ENCODE peak calls at places on chromosomes 2 and 18, in seven cellular contexts. V is stomach; M is body of pancreas; F is BJ; U is CD8-positive, alpha-beta T cell; D is HFF-Myc; A is sigmoid colon. L is an unnamed sample.

GRCh38 chr2:222391866-222392265 is 32.5 kb upstream of the SGPP2 start:
- DNase-seq in D (no peak), V (no peak), F (no peak), M (no peak), U (no peak), A (no peak), L (no peak)

GRCh38 chr2:223882715-223883114 is 45.3 kb upstream of the AP1S3 start:
- DNase-seq in M (no peak), F (no peak), A (no peak), U (no peak), D (no peak), V (no peak), L (no peak)

GRCh38 chr2:177694348-177694747 is 301.8 kb downstream of the AGPS start:
- DNase-seq in F (no peak), V (no peak), M (no peak), A (no peak), D (no peak), U (no peak), L (no peak)

GRCh38 chr2:23624915-23625314 is 239.9 kb downstream of the KLHL29 start:
- DNase-seq in F (no peak), A (no peak), V (no peak), D (no peak), U (no peak), M (no peak), L (no peak)

GRCh38 chr2:75547345-75548035 is 13.2 kb downstream of the EVA1A start:
- DNase-seq in U (no peak), A (no peak), D (no peak), F (no peak), V (no peak), M (no peak), L (no peak)

GRCh38 chr18:12589419-12589818 is 68.5 kb downstream of the SPIRE1 start:
- DNase-seq in U (no peak), A (no peak), D (no peak), V (no peak), M (no peak), F (no peak), L (no peak)

GRCh38 chr2:11829324-11829946 is 83.0 kb downstream of the LPIN1 start:
- DNase-seq in U (peak; percentile 43), V (peak; percentile 63), D (peak; percentile 33), A (peak; percentile 79), F (no peak), M (peak; percentile 75), L (peak; percentile 54)

GRCh38 chr2:11754705-11755026 is 8.2 kb downstream of the LPIN1 start:
- DNase-seq in V (no peak), U (no peak), M (no peak), D (no peak), A (no peak), F (no peak), L (no peak)

GRCh38 chr2:180125245-180125962 is 118.3 kb upstream of the CWC22 start:
- DNase-seq in D (peak; percentile 85), A (peak; percentile 84), F (peak; percentile 82), V (peak; percentile 66), U (peak; percentile 3), M (peak; percentile 68), L (peak; percentile 46)

GRCh38 chr2:45316576-45317338 is 294.3 kb downstream of the SRBD1 start:
- DNase-seq in U (no peak), F (no peak), D (no peak), A (no peak), M (no peak), V (no peak), L (no peak)

GRCh38 chr18:55224086-55224625 is 264.9 kb upstream of the CCDC68 start:
- DNase-seq in M (no peak), D (no peak), U (no peak), F (no peak), A (no peak), V (no peak), L (no peak)

GRCh38 chr18:58788470-58788869 is 76.2 kb upstream of the ZNF532 start:
- DNase-seq in F (no peak), U (no peak), A (no peak), M (no peak), V (no peak), D (no peak), L (no peak)

GRCh38 chr2:119085613-119086012 is 72.9 kb downstream of the C1QL2 start:
- DNase-seq in M (no peak), F (no peak), A (no peak), V (no peak), U (no peak), D (no peak), L (no peak)

GRCh38 chr2:187842978-187843847 is 289.0 kb upstream of the TFPI start:
- DNase-seq in U (no peak), M (no peak), F (peak; percentile 3), V (no peak), A (no peak), D (peak; percentile 38), L (no peak)

GRCh38 chr2:43391159-43391876 is 164.9 kb upstream of the ZFP36L2 start:
- DNase-seq in V (no peak), A (no peak), U (no peak), D (no peak), F (no peak), M (no peak), L (no peak)

DNA sequence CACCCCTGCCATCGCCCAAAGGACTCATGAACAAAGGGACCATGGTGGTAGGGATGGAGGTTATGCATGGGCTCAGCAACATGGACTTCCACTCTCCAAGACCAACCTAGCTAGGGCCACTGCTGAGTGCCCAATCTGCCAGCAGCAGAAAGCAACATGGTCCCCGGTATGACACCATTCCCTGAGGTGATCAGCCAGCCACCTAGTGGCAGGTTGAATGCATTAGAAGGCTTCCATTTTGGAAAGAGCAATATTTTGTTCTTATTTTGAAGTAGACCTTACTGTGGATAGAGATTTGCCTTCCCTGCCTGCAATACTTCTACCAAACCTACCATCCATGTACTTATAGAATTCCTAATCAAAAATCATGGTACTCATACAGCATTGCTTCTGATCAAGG is 99.8 kb downstream of the METTL4 start:
- DNase-seq in M (no peak), D (no peak), F (no peak), U (no peak), A (no peak), V (no peak), L (no peak)
- TF ChIP-seq CTCF in M (no peak), D (peak; percentile 35), F (no peak), U (no peak), A (no peak), V (no peak), L (no peak)

GRCh38 chr2:206112108-206112507 is 26.1 kb upstream of the INO80D start:
- DNase-seq in D (no peak), U (no peak), V (no peak), F (no peak), A (no peak), M (no peak), L (no peak)

GRCh38 chr2:206116278-206116677 is 30.3 kb upstream of the INO80D start:
- DNase-seq in U (no peak), M (no peak), F (no peak), A (no peak), D (no peak), V (no peak), L (no peak)

GRCh38 chr2:206113148-206113547 is 27.2 kb upstream of the INO80D start:
- DNase-seq in D (no peak), V (no peak), F (no peak), U (no peak), M (no peak), A (no peak), L (no peak)

DNA sequence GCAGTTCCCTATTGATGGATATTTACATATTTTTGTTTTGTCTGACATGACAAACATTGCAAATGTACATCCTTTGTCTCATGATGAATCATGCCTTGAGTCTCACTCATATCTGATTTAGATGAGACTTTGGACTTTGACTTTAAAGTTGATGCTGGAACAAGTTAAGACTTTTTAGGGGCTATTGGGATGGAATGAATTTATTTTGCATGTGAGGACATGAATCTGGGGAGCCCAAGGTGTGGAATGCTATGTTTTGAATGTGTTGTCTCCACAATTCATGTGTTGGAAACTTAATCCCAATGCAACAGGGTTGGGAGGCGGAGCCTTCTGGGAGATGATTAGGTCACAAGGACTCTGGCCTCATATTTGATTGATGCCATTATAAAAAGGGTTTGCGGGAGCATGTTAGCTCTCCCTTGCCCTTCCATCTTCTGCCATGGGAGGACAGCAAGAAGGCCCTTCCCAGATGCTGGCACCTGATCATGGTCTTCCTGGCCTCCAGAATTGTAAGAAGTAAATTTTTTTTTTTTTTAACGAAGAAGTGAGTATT is 29.1 kb upstream of the INO80D start:
- DNase-seq in D (no peak), U (no peak), M (no peak), F (no peak), A (no peak), V (no peak), L (no peak)
- TF ChIP-seq CTCF in D (no peak), U (no peak), M (no peak), F (no peak), A (no peak), V (no peak), L (no peak)

GRCh38 chr2:241359481-241360045 is 3.5 kb downstream of the FARP2 start:
- DNase-seq in F (no peak), M (no peak), A (no peak), V (no peak), D (no peak), U (no peak), L (no peak)

GRCh38 chr2:241357531-241357930 is 1.4 kb downstream of the FARP2 start:
- DNase-seq in M (no peak), F (no peak), D (no peak), A (no peak), V (no peak), U (no peak), L (no peak)

GRCh38 chr2:241356871-241357260 is 781 bp downstream of the FARP2 start:
- DNase-seq in U (no peak), F (no peak), V (no peak), D (no peak), A (no peak), M (no peak), L (no peak)

GRCh38 chr2:241355983-241356870 is at the start of gene FARP2:
- DNase-seq in A (peak; percentile 100), M (peak; percentile 100), U (peak; percentile 94), F (peak; percentile 93), V (peak; percentile 100), D (peak; percentile 95), L (peak; percentile 100)

GRCh38 chr2:241358470-241358869 is 2.4 kb downstream of the FARP2 start:
- DNase-seq in M (no peak), A (no peak), U (no peak), F (no peak), V (no peak), D (no peak), L (no peak)
- TF ChIP-seq CTCF in M (no peak), A (no peak), U (no peak), F (no peak), V (no peak), D (no peak), L (no peak)

GRCh38 chr2:118013724-118014491 is at the start of gene CCDC93:
- DNase-seq in M (peak; percentile 83), A (peak; percentile 86), U (peak; percentile 87), D (peak; percentile 32), F (peak; percentile 31), V (peak; percentile 83), L (peak; percentile 73)

GRCh38 chr2:118012778-118013177 is 1.1 kb downstream of the CCDC93 start:
- DNase-seq in F (no peak), D (no peak), U (no peak), A (no peak), V (no peak), M (no peak), L (no peak)

GRCh38 chr2:118010470-118010869 is 3.4 kb downstream of the CCDC93 start:
- DNase-seq in A (no peak), U (no peak), M (no peak), D (no peak), F (no peak), V (no peak), L (no peak)

GRCh38 chr2:118014492-118014824 is 588 bp upstream of the CCDC93 start:
- DNase-seq in F (no peak), D (no peak), U (no peak), A (no peak), V (no peak), M (no peak), L (no peak)

GRCh38 chr2:118013221-118013723 is 598 bp downstream of the CCDC93 start:
- DNase-seq in D (no peak), A (peak; percentile 69), V (peak; percentile 55), F (no peak), M (peak; percentile 73), U (peak; percentile 12), L (peak; percentile 38)
- TF ChIP-seq CTCF in D (no peak), A (no peak), V (no peak), F (no peak), M (no peak), U (no peak), L (no peak)

L was measured in ovary.